ENCODE peak calls at places on chromosomes 16 and 17, in four cellular contexts. T is neuronal stem cell, K is DND-41, L is PC-9. W is an unnamed sample.

GRCh38 chr16:85329059-85329812 is 217.0 kb upstream of the CIBAR2 start:
- DNase-seq in L (no peak), K (no peak), T (peak; percentile 92), W (no peak)

GRCh38 chr16:75789237-75789636 is 62.9 kb upstream of the CPHXL start:
- DNase-seq in K (no peak), L (no peak), T (peak; percentile 48), W (no peak)

GRCh38 chr16:397736-398332 is 835 bp downstream of the NME4 start:
- DNase-seq in T (peak; percentile 71), K (no peak), L (no peak), W (peak; percentile 28)

GRCh38 chr17:2400474-2400866 is 390 bp downstream of the MNT start:
- DNase-seq in T (peak; percentile 72), K (peak; percentile 65), L (peak; percentile 55), W (peak; percentile 50)

GRCh38 chr17:61280338-61280737 is 119.3 kb upstream of the TBX2 start:
- DNase-seq in L (no peak), T (no peak), K (no peak), W (no peak)

GRCh38 chr17:7615265-7615747 is 609 bp upstream of the FXR2 start:
- DNase-seq in T (no peak), K (no peak), L (no peak), W (no peak)

GRCh38 chr16:73713817-73714495 is 582.7 kb upstream of the PSMD7 start:
- DNase-seq in T (no peak), K (peak; percentile 33), L (no peak), W (no peak)

GRCh38 chr16:70685938-70686375 is at the start of gene MTSS2:
- DNase-seq in L (peak; percentile 82), K (peak; percentile 72), T (peak; percentile 84), W (no peak)

GRCh38 chr16:49455991-49456745 is 82.6 kb downstream of the C16orf78 start:
- DNase-seq in K (peak; percentile 3), T (no peak), L (no peak), W (no peak)

GRCh38 chr17:11144358-11145233 is 96.4 kb upstream of the SHISA6 start:
- DNase-seq in L (peak; percentile 14), K (peak; percentile 34), T (peak; percentile 39), W (no peak)

GRCh38 chr16:85567101-85567866 is 45.8 kb upstream of the GSE1 start:
- DNase-seq in L (no peak), K (no peak), T (no peak), W (no peak)

GRCh38 chr17:16013943-16014407 is 14.4 kb downstream of the TTC19 start:
- DNase-seq in L (no peak), K (no peak), T (no peak), W (no peak)

GRCh38 chr16:70508752-70509151 is 14.6 kb downstream of the COG4 start:
- DNase-seq in L (no peak), K (no peak), T (no peak), W (no peak)

GRCh38 chr17:43574348-43574747 is 28.2 kb upstream of the ETV4 start:
- DNase-seq in T (no peak), K (no peak), L (no peak), W (no peak)

GRCh38 chr16:75908301-75908700 is 182.0 kb upstream of the CPHXL start:
- DNase-seq in K (no peak), T (no peak), L (no peak), W (no peak)

GRCh38 chr17:82836823-82837357 is 2.9 kb downstream of the ZNF750 start:
- DNase-seq in K (no peak), L (no peak), T (no peak), W (no peak)

GRCh38 chr17:44219126-44219635 is 294 bp downstream of the UBTF start:
- DNase-seq in T (peak; percentile 76), L (peak; percentile 48), K (peak; percentile 65), W (peak; percentile 78)

GRCh38 chr17:45353047-45353446 is 36.2 kb upstream of the MAP3K14 start:
- DNase-seq in T (no peak), K (no peak), L (no peak), W (no peak)

GRCh38 chr17:83152221-83152744 is 72.9 kb downstream of the METRNL start:
- DNase-seq in K (no peak), L (no peak), T (no peak), W (no peak)

GRCh38 chr16:85027349-85027967 is at the start of gene KIAA0513:
- DNase-seq in K (peak; percentile 94), L (peak; percentile 95), T (peak; percentile 95), W (peak; percentile 99)

GRCh38 chr17:82416771-82417170 is 1.4 kb upstream of the HEXD start:
- DNase-seq in K (no peak), T (no peak), L (no peak), W (no peak)

GRCh38 chr16:87367556-87367955 is 16.0 kb downstream of the FBXO31 start:
- DNase-seq in K (no peak), T (no peak), L (no peak), W (no peak)

GRCh38 chr17:57956311-57957119 is 1.3 kb upstream of the CUEDC1 start:
- DNase-seq in K (peak; percentile 71), T (no peak), L (no peak), W (peak; percentile 17)

GRCh38 chr17:57955183-57955952 is at the start of gene CUEDC1:
- DNase-seq in T (peak; percentile 51), K (peak; percentile 66), L (peak; percentile 73), W (peak; percentile 51)

GRCh38 chr17:57953703-57954420 is 1.4 kb downstream of the CUEDC1 start:
- DNase-seq in T (no peak), L (no peak), K (no peak), W (no peak)

GRCh38 chr17:57954421-57955182 is 610 bp downstream of the CUEDC1 start:
- DNase-seq in K (no peak), L (peak; percentile 61), T (peak; percentile 62), W (no peak)

GRCh38 chr17:57953219-57953618 is 2.0 kb downstream of the CUEDC1 start:
- DNase-seq in L (no peak), K (no peak), T (no peak), W (no peak)
- H3K4me1 ChIP-seq in L (peaks cover 65% of the 10 kb centered on the region), K (peaks cover 19% of the 10 kb centered on the region), T (peaks cover 30% of the 10 kb centered on the region), W (peaks cover 14% of the 10 kb centered on the region)

DNA sequence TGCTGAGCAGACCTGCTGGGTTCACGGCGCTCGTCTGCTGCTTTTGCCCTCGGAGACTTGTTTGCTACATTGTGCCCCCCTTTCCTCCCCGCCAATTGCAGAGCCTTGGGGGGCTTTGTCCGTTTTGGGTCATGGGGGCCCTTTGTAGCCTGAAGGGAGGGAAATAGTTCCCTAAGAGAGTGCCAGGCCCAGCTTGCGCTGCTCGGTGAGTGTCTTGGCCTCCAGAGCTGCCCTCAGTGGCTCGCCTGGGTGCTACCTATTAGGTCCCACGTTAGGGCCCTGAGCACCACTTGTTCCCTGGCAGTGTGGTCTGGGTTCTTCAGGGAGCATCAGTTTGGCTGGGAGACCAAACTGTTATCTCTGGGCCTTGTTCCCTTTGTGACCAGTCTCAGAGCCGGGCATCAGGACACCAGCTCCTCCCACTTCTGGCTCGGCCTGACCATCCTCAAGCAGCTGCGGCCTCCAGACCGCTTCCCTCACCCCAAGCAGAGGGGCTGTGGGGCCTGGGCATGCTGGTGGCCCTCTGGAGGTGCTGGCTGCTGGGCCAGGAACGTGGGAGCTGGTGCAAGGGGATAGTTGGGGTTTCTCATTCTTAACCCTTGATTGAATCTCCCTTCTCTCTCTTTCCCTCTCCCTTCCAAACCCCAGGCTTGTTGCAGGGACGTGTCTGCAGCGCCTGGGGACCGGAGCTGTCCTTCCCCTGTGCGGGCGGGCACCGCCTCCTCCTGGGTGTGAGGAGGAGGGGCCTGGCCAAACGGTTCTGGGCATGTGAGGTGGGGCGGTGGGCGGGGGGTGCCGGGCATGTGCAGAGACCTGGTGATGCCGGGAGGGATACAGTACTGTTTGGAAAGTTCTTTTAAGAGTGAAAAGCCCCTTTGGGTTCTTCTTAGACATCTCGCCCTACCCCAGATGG is 16.0 kb upstream of the ITGB4 start:
- DNase-seq in T (no peak), K (no peak), L (no peak), W (no peak)
- H3K4me3 ChIP-seq in T (no peak overlapping the region), K (no peak overlapping the region), L (no peak overlapping the region), W (no peak overlapping the region)

DNA sequence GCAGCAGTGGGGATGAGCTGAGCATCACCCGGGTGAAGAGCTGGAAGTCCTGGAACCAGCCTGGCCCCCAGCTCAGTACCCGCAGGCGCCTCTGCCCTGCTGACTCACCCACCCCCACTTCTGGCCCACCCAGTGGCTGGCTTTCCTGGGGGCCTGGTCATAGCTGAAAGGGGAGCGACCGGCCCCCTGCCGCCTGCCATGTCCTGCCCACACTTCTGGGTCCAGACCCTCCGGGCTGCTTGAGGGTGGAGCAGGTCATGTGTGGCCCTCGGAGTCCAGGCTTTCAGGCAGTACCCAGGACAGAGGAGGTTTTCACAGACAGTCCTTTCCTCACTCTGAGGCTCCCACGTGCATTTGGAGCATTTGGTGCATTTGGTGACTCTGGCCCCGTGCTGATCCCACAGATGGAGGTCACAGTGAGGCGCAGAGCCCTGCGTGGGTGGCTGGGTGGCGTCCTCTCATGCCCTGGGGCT is 7.1 kb upstream of the PIEZO1 start:
- DNase-seq in L (no peak), K (no peak), T (no peak), W (no peak)
- H3K4me1 ChIP-seq in L (no peaks in the 10 kb centered on the region), K (peaks cover 49% of the 10 kb centered on the region), T (peaks cover 22% of the 10 kb centered on the region), W (peaks cover 61% of the 10 kb centered on the region)

GRCh38 chr16:3171855-3172593 is 16.0 kb upstream of the OR1F1 start:
- DNase-seq in T (no peak), K (no peak), L (no peak), W (no peak)

GRCh38 chr16:3170440-3171180 is 17.4 kb upstream of the OR1F1 start:
- DNase-seq in K (no peak), T (no peak), L (no peak), W (no peak)

GRCh38 chr16:3173892-3174617 is 13.9 kb upstream of the OR1F1 start:
- DNase-seq in L (no peak), T (no peak), K (peak; percentile 68), W (no peak)

GRCh38 chr16:3168706-3169105 is 19.3 kb upstream of the OR1F1 start:
- DNase-seq in T (no peak), L (no peak), K (no peak), W (no peak)

GRCh38 chr16:3171181-3171854 is 16.7 kb upstream of the OR1F1 start:
- DNase-seq in T (no peak), K (no peak), L (peak; percentile 52), W (peak; percentile 49)
- H3K4me3 ChIP-seq in T (no peak overlapping the region), K (no peak overlapping the region), L (peak overlapping the region; percentile 25), W (peak overlapping the region; percentile 46)

DNA sequence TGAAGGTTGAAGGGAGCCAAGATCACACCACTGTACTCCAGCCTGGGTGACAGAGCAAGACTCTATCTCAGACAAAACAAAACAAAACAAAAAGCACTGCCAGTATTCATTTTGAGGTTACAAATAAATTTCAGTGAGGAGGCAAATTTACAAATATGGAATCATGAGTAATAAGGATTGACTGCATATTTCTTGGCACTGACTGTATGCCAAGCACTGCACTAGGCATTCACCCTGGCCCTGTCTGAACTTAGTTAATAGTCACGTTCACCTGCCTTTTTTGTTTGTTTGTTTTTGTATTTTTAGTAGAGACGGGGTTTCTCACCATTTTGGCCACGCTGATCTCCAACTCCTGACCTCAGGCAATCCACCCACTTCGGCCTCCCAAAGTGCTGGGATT is 5.1 kb downstream of the LDAF1 start:
- DNase-seq in T (no peak), L (no peak), K (no peak), W (no peak)
- H3K4me1 ChIP-seq in T (peaks cover 2% of the 10 kb centered on the region), L (peaks cover 11% of the 10 kb centered on the region), K (peaks cover 18% of the 10 kb centered on the region), W (peaks cover 6% of the 10 kb centered on the region)